ENCODE peak calls at places on chromosomes 13 and 19, in ten cellular contexts. T, I, B, Z, M, Q, C, X, G and Y are unnamed samples.
A peak's percentile ranks its signal among the peaks of the same experiment; 100 is the strongest.

GRCh38 chr13:75258159-75258782 is 223.7 kb downstream of the TBC1D4 start:
- DNase-seq in T (peak; percentile 69), I (no peak), B (no peak), Z (no peak), M (peak; percentile 47), Q (no peak), C (peak; percentile 17), X (no peak), G (no peak), Y (peak; percentile 65)

GRCh38 chr13:59043016-59043415 is 1120.7 kb downstream of the DIAPH3 start:
- DNase-seq in T (no peak), I (no peak), B (no peak), Z (no peak), M (no peak), Q (no peak), C (no peak), X (no peak), G (no peak), Y (no peak)

GRCh38 chr19:5894704-5895349 is 8.8 kb downstream of the NDUFA11 start:
- DNase-seq in T (no peak), I (no peak), B (no peak), Z (no peak), M (no peak), Q (no peak), C (no peak), X (no peak), G (no peak), Y (no peak)

GRCh38 chr13:111906816-111907215 is 160.1 kb upstream of the SOX1 start:
- DNase-seq in T (no peak), I (no peak), B (no peak), Z (peak; percentile 25), M (no peak), Q (no peak), C (no peak), X (no peak), G (no peak), Y (no peak)

GRCh38 chr13:75307370-75307984 is 174.5 kb downstream of the TBC1D4 start:
- DNase-seq in T (no peak), I (no peak), B (no peak), Z (no peak), M (no peak), Q (no peak), C (no peak), X (no peak), G (no peak), Y (no peak)

GRCh38 chr19:41701401-41702075 is 6.9 kb upstream of the CEACAM5 start:
- DNase-seq in T (no peak), I (peak; percentile 70), B (no peak), Z (no peak), M (peak; percentile 49), Q (peak; percentile 23), C (peak; percentile 6), X (no peak), G (peak; percentile 28), Y (no peak)

GRCh38 chr19:7307590-7308218 is 13.5 kb upstream of the INSR start:
- DNase-seq in T (no peak), I (peak; percentile 37), B (no peak), Z (no peak), M (no peak), Q (no peak), C (no peak), X (no peak), G (no peak), Y (no peak)

GRCh38 chr13:94764576-94765321 is 52.4 kb upstream of the SOX21 start:
- DNase-seq in T (no peak), I (no peak), B (no peak), Z (no peak), M (no peak), Q (no peak), C (no peak), X (no peak), G (no peak), Y (no peak)

GRCh38 chr13:49218493-49219051 is 1.6 kb upstream of the MLNR start:
- DNase-seq in T (peak; percentile 11), I (no peak), B (no peak), Z (no peak), M (no peak), Q (no peak), C (no peak), X (no peak), G (no peak), Y (peak; percentile 14)

GRCh38 chr13:36848228-36848982 is 29.4 kb downstream of the RFXAP start:
- DNase-seq in T (peak; percentile 27), I (no peak), B (no peak), Z (no peak), M (no peak), Q (peak; percentile 23), C (no peak), X (no peak), G (no peak), Y (peak; percentile 30)

GRCh38 chr13:91368676-91369425 is 21.4 kb downstream of the MIR17HG start:
- DNase-seq in T (no peak), I (no peak), B (no peak), Z (no peak), M (no peak), Q (no peak), C (no peak), X (no peak), G (no peak), Y (peak; percentile 28)